ENCODE peak calls at places on chromosomes 2 and 18, in five cellular contexts. A is A549, O is K562, I is IMR-90, M is HepG2. F is an unnamed sample.

GRCh38 chr2:9179572-9180201 is 26.9 kb upstream of the ASAP2 start:
- DNase-seq in A (peak), O (no peak), I (peak), M (peak), F (no peak)

GRCh38 chr2:85433511-85434089 is 15.1 kb downstream of the SH2D6 start:
- DNase-seq in A (no peak), O (no peak), I (peak), M (no peak), F (no peak)

GRCh38 chr2:212949786-212950185 is 201.6 kb downstream of the IKZF2 start:
- DNase-seq in A (no peak), O (no peak), I (no peak), M (no peak), F (no peak)

GRCh38 chr2:129296401-129297343 is 682.8 kb upstream of the RAB6C start:
- DNase-seq in A (no peak), O (no peak), I (no peak), M (no peak), F (no peak)

GRCh38 chr2:186848873-186849578 is at the start of gene ZSWIM2:
- DNase-seq in A (no peak), O (peak), I (peak), M (peak), F (peak)

GRCh38 chr2:64792995-64793639 is 139.4 kb upstream of the SERTAD2 start:
- DNase-seq in A (no peak), O (no peak), I (peak), M (no peak), F (no peak)

GRCh38 chr2:223008162-223008561 is 43.8 kb upstream of the KCNE4 start:
- DNase-seq in A (no peak), O (no peak), I (peak), M (no peak), F (no peak)

GRCh38 chr2:203436496-203436895 is 98.6 kb downstream of the RAPH1 start:
- DNase-seq in A (no peak), O (no peak), I (no peak), M (no peak), F (no peak)

GRCh38 chr2:86661333-86661732 is 37.7 kb upstream of the RNF103 start:
- DNase-seq in A (no peak), O (peak), I (no peak), M (no peak), F (no peak)

GRCh38 chr2:10400002-10400401 is 48.1 kb downstream of the ODC1 start:
- DNase-seq in A (no peak), O (no peak), I (no peak), M (no peak), F (no peak)

GRCh38 chr18:57705861-57706590 is 84.4 kb upstream of the NARS1 start:
- DNase-seq in A (no peak), O (no peak), I (no peak), M (no peak), F (no peak)

GRCh38 chr2:170047331-170048065 is 130.4 kb upstream of the MYO3B start:
- DNase-seq in A (no peak), O (no peak), I (peak), M (no peak), F (no peak)

GRCh38 chr2:71710367-71710766 is 257.0 kb downstream of the DYSF start:
- DNase-seq in A (no peak), O (no peak), I (no peak), M (no peak), F (no peak)

GRCh38 chr18:78918707-78919106 is 60.9 kb upstream of the SALL3 start:
- DNase-seq in A (no peak), O (no peak), I (no peak), M (no peak), F (no peak)

GRCh38 chr18:3256693-3257626 is 5.0 kb upstream of the MYL12B start:
- DNase-seq in A (no peak), O (no peak), I (peak), M (peak), F (no peak)

GRCh38 chr2:11685906-11686470 is 16.0 kb upstream of the NTSR2 start:
- DNase-seq in A (no peak), O (no peak), I (no peak), M (no peak), F (no peak)

GRCh38 chr2:28545590-28546195 is 49.8 kb downstream of the PLB1 start:
- DNase-seq in A (no peak), O (no peak), I (no peak), M (peak), F (no peak)

GRCh38 chr18:26207937-26208336 is 18.3 kb upstream of the TAF4B start:
- DNase-seq in A (no peak), O (no peak), I (no peak), M (no peak), F (no peak)

GRCh38 chr2:68284896-68285295 is 32.6 kb upstream of the PPP3R1 start:
- DNase-seq in A (no peak), O (no peak), I (peak), M (no peak), F (no peak)

GRCh38 chr2:100642425-100642824 is 79.6 kb downstream of the PDCL3 start:
- DNase-seq in A (no peak), O (no peak), I (no peak), M (no peak), F (no peak)

GRCh38 chr2:200845669-200846325 is 18.7 kb downstream of the CLK1 start:
- DNase-seq in A (no peak), O (no peak), I (no peak), M (no peak), F (no peak)

GRCh38 chr2:157804355-157804754 is 71.8 kb downstream of the ACVR1 start:
- DNase-seq in A (no peak), O (no peak), I (no peak), M (no peak), F (no peak)

GRCh38 chr18:50405582-50406271 is 30.9 kb downstream of the SKA1 start:
- DNase-seq in A (no peak), O (no peak), I (no peak), M (no peak), F (no peak)

GRCh38 chr2:96699021-96699420 is 40.8 kb downstream of the LMAN2L start:
- DNase-seq in A (no peak), O (no peak), I (no peak), M (no peak), F (no peak)

GRCh38 chr2:205245652-205246051 is 436.6 kb upstream of the NRP2 start:
- DNase-seq in A (no peak), O (no peak), I (peak), M (no peak), F (no peak)

GRCh38 chr2:231530099-231531085 is at the start of gene NMUR1:
- DNase-seq in A (peak), O (peak), I (no peak), M (no peak), F (peak)

GRCh38 chr18:46013484-46014189 is 46.5 kb upstream of the EPG5 start:
- DNase-seq in A (no peak), O (no peak), I (no peak), M (no peak), F (no peak)

GRCh38 chr2:183248866-183249567 is 124.8 kb downstream of the NUP35 start:
- DNase-seq in A (peak), O (peak), I (peak), M (peak), F (no peak)

GRCh38 chr18:50203801-50204604 is 9.1 kb upstream of the MYO5B start:
- DNase-seq in A (peak), O (peak), I (peak), M (peak), F (peak)

GRCh38 chr2:1140389-1141003 is 189.8 kb downstream of the SNTG2 start:
- DNase-seq in A (peak), O (peak), I (no peak), M (peak), F (peak)

GRCh38 chr2:1730047-1730937 is 14.0 kb downstream of the PXDN start:
- DNase-seq in A (no peak), O (no peak), I (peak), M (no peak), F (no peak)

GRCh38 chr18:79242246-79242645 is 153.5 kb upstream of the NFATC1 start:
- DNase-seq in A (no peak), O (no peak), I (peak), M (no peak), F (no peak)

GRCh38 chr2:64945973-64946736 is 43.0 kb upstream of the SLC1A4 start:
- DNase-seq in A (no peak), O (no peak), I (peak), M (no peak), F (no peak)

GRCh38 chr2:137806102-137806805 is 158.0 kb upstream of the HNMT start:
- DNase-seq in A (no peak), O (no peak), I (no peak), M (no peak), F (no peak)

GRCh38 chr2:239934571-239935171 is 90.5 kb downstream of the NDUFA10 start:
- DNase-seq in A (no peak), O (peak), I (peak), M (peak), F (peak)

GRCh38 chr2:219522111-219523030 is 8.1 kb downstream of the ASIC4 start:
- DNase-seq in A (no peak), O (peak), I (peak), M (no peak), F (no peak)

GRCh38 chr18:49247786-49248185 is 212.7 kb downstream of the DYM start:
- DNase-seq in A (no peak), O (no peak), I (peak), M (no peak), F (no peak)

GRCh38 chr18:49081511-49082146 is 130.9 kb upstream of the SMAD7 start:
- DNase-seq in A (no peak), O (no peak), I (peak), M (no peak), F (no peak)

GRCh38 chr18:24270358-24270936 is 127.2 kb downstream of the OSBPL1A start:
- DNase-seq in A (no peak), O (no peak), I (peak), M (no peak), F (no peak)
- TF ChIP-seq MAFK in A (no peak), O (no peak), I (no peak), M (no peak), F (no peak)

GRCh38 chr18:34767601-34768027 is 57.5 kb downstream of the DTNA start:
- DNase-seq in A (no peak), O (no peak), I (peak), M (no peak), F (no peak)
- TF ChIP-seq MAFK in A (no peak), O (no peak), I (no peak), M (no peak), F (no peak)

GRCh38 chr2:145777297-145777696 is 1257.4 kb upstream of the ZEB2 start:
- DNase-seq in A (no peak), O (peak), I (peak), M (peak), F (no peak)

GRCh38 chr2:145775591-145775990 is 1255.7 kb upstream of the ZEB2 start:
- DNase-seq in A (no peak), O (no peak), I (no peak), M (no peak), F (no peak)

GRCh38 chr2:145769053-145769716 is 1249.3 kb upstream of the ZEB2 start:
- DNase-seq in A (no peak), O (peak), I (no peak), M (no peak), F (no peak)

GRCh38 chr2:145765889-145766288 is 1246.0 kb upstream of the ZEB2 start:
- DNase-seq in A (no peak), O (no peak), I (no peak), M (no peak), F (no peak)

DNA sequence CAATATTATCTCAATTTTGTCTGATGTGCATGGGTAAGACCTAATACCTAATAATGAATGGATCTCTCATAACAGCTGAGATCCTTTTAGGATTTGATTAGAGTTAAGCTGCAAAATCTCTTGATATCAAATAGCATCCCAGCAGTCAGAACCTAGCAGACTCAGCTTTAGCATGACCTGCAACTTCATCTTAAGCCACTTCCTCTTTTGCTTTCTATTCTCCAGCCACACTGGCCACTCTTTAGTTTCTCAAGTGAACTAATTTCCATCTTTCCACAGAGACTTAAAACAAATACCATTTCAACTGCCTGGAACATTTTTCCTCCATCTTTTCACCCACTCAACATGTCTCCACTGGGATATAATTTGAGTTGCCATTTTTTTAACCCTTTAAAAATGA is 1251.6 kb upstream of the ZEB2 start:
- DNase-seq in A (no peak), O (no peak), I (no peak), M (no peak), F (no peak)
- TF ChIP-seq MAFK in A (no peak), O (no peak), I (no peak), M (no peak), F (no peak)

DNA sequence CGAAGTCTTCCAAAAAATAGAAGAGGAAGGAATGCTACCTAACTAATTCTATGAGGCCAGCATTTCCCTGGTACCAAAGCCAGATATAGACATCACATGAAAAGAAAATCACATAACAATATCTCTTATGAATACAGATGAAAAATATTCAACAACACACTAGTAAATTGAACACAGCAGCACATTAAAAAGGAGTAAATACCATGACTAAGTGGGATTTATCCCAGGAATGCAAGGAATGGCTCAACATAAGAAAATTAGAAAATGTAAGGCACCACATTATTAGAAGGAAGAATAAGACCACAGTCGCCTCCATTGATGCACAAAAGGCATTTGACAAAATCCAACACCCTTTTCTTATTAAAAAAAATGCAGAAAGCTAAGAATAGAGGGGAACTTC is 133.9 kb downstream of the TTC32 start:
- DNase-seq in A (no peak), O (no peak), I (peak), M (no peak), F (no peak)
- TF ChIP-seq MAFK in A (no peak), O (no peak), I (no peak), M (no peak), F (no peak)